ENCODE peak calls at places on chromosomes 16 and 17, in seven cellular contexts. One of them, this sample, is unnamed.
A peak's percentile ranks its signal among the peaks of the same experiment; 100 is the strongest.

GRCh38 chr17:19345067-19345460 is 17.5 kb downstream of the B9D1 start:
- DNase-seq in mammary epithelial cell: no peak
- DNase-seq in suprapubic skin: peak; percentile 56
- DNase-seq in neuronal stem cell: no peak
- DNase-seq in colonic mucosa: no peak
- DNase-seq in hepatocyte: no peak
- DNase-seq in AG04450: no peak
- DNase-seq in this sample: no peak

GRCh38 chr16:17885659-17886200 is 415.0 kb upstream of the XYLT1 start:
- DNase-seq in neuronal stem cell: no peak
- DNase-seq in suprapubic skin: no peak
- DNase-seq in colonic mucosa: no peak
- DNase-seq in mammary epithelial cell: no peak
- DNase-seq in hepatocyte: no peak
- DNase-seq in AG04450: no peak
- DNase-seq in this sample: no peak

GRCh38 chr17:78826426-78826825 is 14.2 kb downstream of the USP36 start:
- DNase-seq in mammary epithelial cell: no peak
- DNase-seq in AG04450: no peak
- DNase-seq in hepatocyte: no peak
- DNase-seq in neuronal stem cell: no peak
- DNase-seq in suprapubic skin: no peak
- DNase-seq in colonic mucosa: no peak
- DNase-seq in this sample: no peak

GRCh38 chr17:73430848-73431247 is 119.0 kb upstream of the CDC42EP4 start:
- DNase-seq in mammary epithelial cell: no peak
- DNase-seq in AG04450: no peak
- DNase-seq in hepatocyte: no peak
- DNase-seq in neuronal stem cell: no peak
- DNase-seq in colonic mucosa: peak; percentile 29
- DNase-seq in suprapubic skin: no peak
- DNase-seq in this sample: no peak

GRCh38 chr16:53789159-53789558 is 85.2 kb downstream of the FTO start:
- DNase-seq in suprapubic skin: no peak
- DNase-seq in colonic mucosa: no peak
- DNase-seq in neuronal stem cell: no peak
- DNase-seq in hepatocyte: no peak
- DNase-seq in AG04450: peak; percentile 32
- DNase-seq in mammary epithelial cell: peak; percentile 59
- DNase-seq in this sample: no peak

GRCh38 chr16:51431517-51432241 is 280.6 kb upstream of the SALL1 start:
- DNase-seq in suprapubic skin: no peak
- DNase-seq in AG04450: peak; percentile 96
- DNase-seq in neuronal stem cell: no peak
- DNase-seq in hepatocyte: peak; percentile 83
- DNase-seq in mammary epithelial cell: peak; percentile 97
- DNase-seq in colonic mucosa: no peak
- DNase-seq in this sample: peak; percentile 87

GRCh38 chr17:75404223-75404738 is 1.2 kb downstream of the GRB2 start:
- DNase-seq in hepatocyte: peak; percentile 88
- DNase-seq in colonic mucosa: peak; percentile 68
- DNase-seq in neuronal stem cell: no peak
- DNase-seq in suprapubic skin: no peak
- DNase-seq in mammary epithelial cell: peak; percentile 69
- DNase-seq in AG04450: no peak
- DNase-seq in this sample: no peak

GRCh38 chr16:85898521-85899442 is at the start of gene IRF8:
- DNase-seq in hepatocyte: peak; percentile 86
- DNase-seq in neuronal stem cell: peak; percentile 81
- DNase-seq in suprapubic skin: no peak
- DNase-seq in mammary epithelial cell: no peak
- DNase-seq in AG04450: no peak
- DNase-seq in colonic mucosa: peak; percentile 88
- DNase-seq in this sample: no peak

GRCh38 chr17:76272541-76273434 is 7.6 kb downstream of the UBALD2 start:
- DNase-seq in hepatocyte: no peak
- DNase-seq in colonic mucosa: no peak
- DNase-seq in AG04450: no peak
- DNase-seq in neuronal stem cell: no peak
- DNase-seq in mammary epithelial cell: no peak
- DNase-seq in suprapubic skin: no peak
- DNase-seq in this sample: no peak

GRCh38 chr17:79154446-79154845 is 79.8 kb downstream of the ENGASE start:
- DNase-seq in mammary epithelial cell: no peak
- DNase-seq in neuronal stem cell: no peak
- DNase-seq in colonic mucosa: no peak
- DNase-seq in suprapubic skin: no peak
- DNase-seq in hepatocyte: no peak
- DNase-seq in AG04450: no peak
- DNase-seq in this sample: no peak

GRCh38 chr16:69201787-69202186 is 14.8 kb downstream of the SNTB2 start:
- DNase-seq in neuronal stem cell: no peak
- DNase-seq in hepatocyte: peak; percentile 30
- DNase-seq in AG04450: no peak
- DNase-seq in mammary epithelial cell: peak; percentile 55
- DNase-seq in colonic mucosa: peak; percentile 2
- DNase-seq in suprapubic skin: no peak
- DNase-seq in this sample: no peak

GRCh38 chr16:25838724-25839186 is 147.0 kb downstream of the HS3ST4 start:
- DNase-seq in colonic mucosa: peak; percentile 20
- DNase-seq in hepatocyte: peak; percentile 76
- DNase-seq in neuronal stem cell: peak; percentile 61
- DNase-seq in suprapubic skin: no peak
- DNase-seq in AG04450: peak; percentile 13
- DNase-seq in mammary epithelial cell: peak; percentile 13
- DNase-seq in this sample: no peak

GRCh38 chr16:86680661-86681439 is 102.5 kb downstream of the FOXL1 start:
- DNase-seq in colonic mucosa: no peak
- DNase-seq in mammary epithelial cell: no peak
- DNase-seq in neuronal stem cell: no peak
- DNase-seq in hepatocyte: no peak
- DNase-seq in AG04450: no peak
- DNase-seq in suprapubic skin: no peak
- DNase-seq in this sample: no peak

GRCh38 chr16:54459509-54460235 is 173.1 kb upstream of the IRX3 start:
- DNase-seq in hepatocyte: no peak
- DNase-seq in AG04450: no peak
- DNase-seq in mammary epithelial cell: no peak
- DNase-seq in neuronal stem cell: no peak
- DNase-seq in colonic mucosa: no peak
- DNase-seq in suprapubic skin: no peak
- DNase-seq in this sample: no peak

GRCh38 chr16:30961384-30961783 is 3.8 kb downstream of the SETD1A start:
- DNase-seq in neuronal stem cell: no peak
- DNase-seq in hepatocyte: no peak
- DNase-seq in suprapubic skin: no peak
- DNase-seq in mammary epithelial cell: no peak
- DNase-seq in colonic mucosa: no peak
- DNase-seq in AG04450: no peak
- DNase-seq in this sample: no peak

GRCh38 chr16:57622361-57623250 is 5.8 kb upstream of the ADGRG1 start:
- DNase-seq in colonic mucosa: no peak
- DNase-seq in AG04450: no peak
- DNase-seq in neuronal stem cell: no peak
- DNase-seq in suprapubic skin: no peak
- DNase-seq in mammary epithelial cell: no peak
- DNase-seq in hepatocyte: no peak
- DNase-seq in this sample: no peak

GRCh38 chr17:74461646-74462045 is 4.8 kb upstream of the CD300A start:
- DNase-seq in mammary epithelial cell: no peak
- DNase-seq in neuronal stem cell: no peak
- DNase-seq in colonic mucosa: no peak
- DNase-seq in hepatocyte: no peak
- DNase-seq in suprapubic skin: no peak
- DNase-seq in AG04450: no peak
- DNase-seq in this sample: no peak

GRCh38 chr17:83152221-83152744 is 72.9 kb downstream of the METRNL start:
- DNase-seq in colonic mucosa: no peak
- DNase-seq in neuronal stem cell: no peak
- DNase-seq in suprapubic skin: no peak
- DNase-seq in mammary epithelial cell: no peak
- DNase-seq in hepatocyte: peak; percentile 3
- DNase-seq in AG04450: no peak
- DNase-seq in this sample: no peak

GRCh38 chr17:33284022-33284421 is 9.1 kb downstream of the ASIC2 start:
- DNase-seq in colonic mucosa: peak; percentile 62
- DNase-seq in suprapubic skin: no peak
- DNase-seq in hepatocyte: peak; percentile 54
- DNase-seq in neuronal stem cell: no peak
- DNase-seq in AG04450: peak; percentile 33
- DNase-seq in mammary epithelial cell: peak; percentile 81
- DNase-seq in this sample: peak; percentile 75

GRCh38 chr17:82065638-82066303 is at the start of gene DUS1L:
- DNase-seq in hepatocyte: peak; percentile 78
- DNase-seq in suprapubic skin: no peak
- DNase-seq in neuronal stem cell: peak; percentile 56
- DNase-seq in mammary epithelial cell: peak; percentile 45
- DNase-seq in colonic mucosa: peak; percentile 52
- DNase-seq in AG04450: no peak
- DNase-seq in this sample: no peak

DNA sequence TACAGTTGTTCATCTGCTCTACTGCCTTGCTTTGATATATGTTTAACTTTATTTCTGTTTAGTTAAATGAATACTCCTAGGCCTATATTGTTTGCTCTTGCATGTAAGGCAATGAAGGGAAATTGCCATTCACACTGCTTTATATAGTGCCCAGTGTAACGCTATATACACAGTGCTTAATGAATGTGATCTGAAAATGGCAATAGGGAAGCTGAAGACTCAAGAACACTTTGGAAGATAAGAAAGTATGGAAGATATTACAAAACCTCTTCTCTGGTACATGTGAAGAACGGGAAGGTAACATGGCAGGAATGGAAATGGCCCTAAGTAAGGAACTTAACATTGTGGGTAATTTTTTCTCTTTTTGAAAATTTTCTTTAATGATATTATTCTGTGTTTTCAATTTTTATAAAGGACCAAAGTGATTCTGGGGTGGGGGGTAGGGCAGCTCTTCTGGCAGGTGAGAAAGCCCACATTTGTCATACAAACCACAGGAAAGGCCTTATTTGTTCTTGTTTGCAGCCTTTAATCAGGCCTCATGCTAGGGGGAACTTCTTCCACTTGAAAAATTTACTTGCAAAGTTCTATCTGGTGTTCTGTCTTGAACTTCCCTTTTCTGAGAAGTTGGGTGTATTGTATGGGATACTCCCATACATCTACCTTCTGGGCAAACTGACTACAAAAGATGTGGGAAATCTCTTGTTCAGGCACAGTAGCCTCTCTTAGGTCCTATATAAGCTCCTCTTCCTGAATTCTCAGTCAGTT is 100.8 kb upstream of the CORO6 start:
- DNase-seq in hepatocyte: no peak
- DNase-seq in mammary epithelial cell: no peak
- DNase-seq in colonic mucosa: no peak
- DNase-seq in AG04450: no peak
- DNase-seq in neuronal stem cell: no peak
- DNase-seq in suprapubic skin: no peak
- DNase-seq in this sample: no peak
- H3K27ac ChIP-seq in hepatocyte: no peak overlapping the region
- H3K27ac ChIP-seq in mammary epithelial cell: no peak overlapping the region
- H3K27ac ChIP-seq in colonic mucosa: peak overlapping the region; percentile 60
- H3K27ac ChIP-seq in AG04450: no peak overlapping the region
- H3K27ac ChIP-seq in neuronal stem cell: no peak overlapping the region
- H3K27ac ChIP-seq in suprapubic skin: peak overlapping the region; percentile 74
- H3K27ac ChIP-seq in this sample: no peak overlapping the region

GRCh38 chr17:64343833-64344637 is 46.6 kb downstream of the PECAM1 start:
- DNase-seq in suprapubic skin: no peak
- DNase-seq in neuronal stem cell: peak; percentile 20
- DNase-seq in hepatocyte: peak; percentile 69
- DNase-seq in AG04450: peak; percentile 46
- DNase-seq in colonic mucosa: peak; percentile 64
- DNase-seq in mammary epithelial cell: peak; percentile 50
- DNase-seq in this sample: no peak

GRCh38 chr17:64343071-64343774 is 47.4 kb downstream of the PECAM1 start:
- DNase-seq in neuronal stem cell: no peak
- DNase-seq in colonic mucosa: no peak
- DNase-seq in hepatocyte: no peak
- DNase-seq in mammary epithelial cell: no peak
- DNase-seq in suprapubic skin: no peak
- DNase-seq in AG04450: no peak
- DNase-seq in this sample: no peak

GRCh38 chr17:64340557-64340956 is 50.1 kb downstream of the PECAM1 start:
- DNase-seq in colonic mucosa: no peak
- DNase-seq in AG04450: no peak
- DNase-seq in mammary epithelial cell: no peak
- DNase-seq in suprapubic skin: no peak
- DNase-seq in neuronal stem cell: no peak
- DNase-seq in hepatocyte: no peak
- DNase-seq in this sample: no peak

GRCh38 chr17:64339516-64340475 is 50.9 kb downstream of the PECAM1 start:
- DNase-seq in mammary epithelial cell: no peak
- DNase-seq in AG04450: no peak
- DNase-seq in suprapubic skin: no peak
- DNase-seq in neuronal stem cell: no peak
- DNase-seq in colonic mucosa: no peak
- DNase-seq in hepatocyte: no peak
- DNase-seq in this sample: no peak

GRCh38 chr17:64341181-64341580 is 49.5 kb downstream of the PECAM1 start:
- DNase-seq in neuronal stem cell: no peak
- DNase-seq in colonic mucosa: no peak
- DNase-seq in hepatocyte: no peak
- DNase-seq in mammary epithelial cell: no peak
- DNase-seq in AG04450: no peak
- DNase-seq in suprapubic skin: no peak
- DNase-seq in this sample: no peak
- H3K27ac ChIP-seq in neuronal stem cell: no peak overlapping the region
- H3K27ac ChIP-seq in colonic mucosa: no peak overlapping the region
- H3K27ac ChIP-seq in hepatocyte: no peak overlapping the region
- H3K27ac ChIP-seq in mammary epithelial cell: no peak overlapping the region
- H3K27ac ChIP-seq in AG04450: no peak overlapping the region
- H3K27ac ChIP-seq in suprapubic skin: no peak overlapping the region
- H3K27ac ChIP-seq in this sample: no peak overlapping the region

GRCh38 chr16:71648162-71648561 is 22.2 kb downstream of the MARVELD3 start:
- DNase-seq in AG04450: no peak
- DNase-seq in colonic mucosa: no peak
- DNase-seq in hepatocyte: no peak
- DNase-seq in suprapubic skin: no peak
- DNase-seq in neuronal stem cell: no peak
- DNase-seq in mammary epithelial cell: no peak
- DNase-seq in this sample: no peak

GRCh38 chr16:71647391-71647790 is 21.4 kb downstream of the MARVELD3 start:
- DNase-seq in neuronal stem cell: no peak
- DNase-seq in hepatocyte: no peak
- DNase-seq in colonic mucosa: no peak
- DNase-seq in suprapubic skin: no peak
- DNase-seq in AG04450: no peak
- DNase-seq in mammary epithelial cell: no peak
- DNase-seq in this sample: no peak

GRCh38 chr16:71645450-71645849 is 19.5 kb downstream of the MARVELD3 start:
- DNase-seq in colonic mucosa: no peak
- DNase-seq in AG04450: no peak
- DNase-seq in hepatocyte: peak; percentile 23
- DNase-seq in mammary epithelial cell: peak; percentile 12
- DNase-seq in suprapubic skin: no peak
- DNase-seq in neuronal stem cell: no peak
- DNase-seq in this sample: no peak

GRCh38 chr16:71648921-71649320 is 22.9 kb downstream of the MARVELD3 start:
- DNase-seq in colonic mucosa: no peak
- DNase-seq in hepatocyte: no peak
- DNase-seq in AG04450: no peak
- DNase-seq in neuronal stem cell: no peak
- DNase-seq in mammary epithelial cell: no peak
- DNase-seq in suprapubic skin: no peak
- DNase-seq in this sample: no peak
- H3K27ac ChIP-seq in colonic mucosa: no peak overlapping the region
- H3K27ac ChIP-seq in hepatocyte: no peak overlapping the region
- H3K27ac ChIP-seq in AG04450: no peak overlapping the region
- H3K27ac ChIP-seq in neuronal stem cell: no peak overlapping the region
- H3K27ac ChIP-seq in mammary epithelial cell: no peak overlapping the region
- H3K27ac ChIP-seq in suprapubic skin: no peak overlapping the region
- H3K27ac ChIP-seq in this sample: no peak overlapping the region

GRCh38 chr16:2160915-2161551 is 5.5 kb downstream of the TRAF7 start:
- DNase-seq in neuronal stem cell: no peak
- DNase-seq in suprapubic skin: peak; percentile 91
- DNase-seq in mammary epithelial cell: no peak
- DNase-seq in AG04450: no peak
- DNase-seq in hepatocyte: no peak
- DNase-seq in colonic mucosa: peak; percentile 47
- DNase-seq in this sample: no peak
- H3K27ac ChIP-seq in neuronal stem cell: no peak overlapping the region
- H3K27ac ChIP-seq in suprapubic skin: peak overlapping the region; percentile 90
- H3K27ac ChIP-seq in mammary epithelial cell: peak overlapping the region; percentile 35
- H3K27ac ChIP-seq in AG04450: peak overlapping the region; percentile 70
- H3K27ac ChIP-seq in hepatocyte: peak overlapping the region; percentile 12
- H3K27ac ChIP-seq in colonic mucosa: peak overlapping the region; percentile 37
- H3K27ac ChIP-seq in this sample: peak overlapping the region; percentile 82